ENCODE peak calls at places on chromosomes 3 and 15, in ten cellular contexts. F, R, J, P, G, W, L, Y, N and T are unnamed samples.

GRCh38 chr3:29475854-29476253 is 195.0 kb downstream of the RBMS3 start:
- DNase-seq in F (no peak), R (no peak), J (no peak), P (no peak), G (no peak), W (no peak), L (no peak), Y (no peak), N (no peak), T (no peak)

GRCh38 chr3:124619887-124620599 is 110.2 kb upstream of the UMPS start:
- DNase-seq in F (no peak), R (no peak), J (no peak), P (no peak), G (no peak), W (no peak), L (no peak), Y (no peak), N (peak; percentile 70), T (no peak)

GRCh38 chr15:83504365-83504764 is 57.2 kb downstream of the SH3GL3 start:
- DNase-seq in F (no peak), R (no peak), J (no peak), P (no peak), G (no peak), W (no peak), L (peak; percentile 37), Y (no peak), N (no peak), T (no peak)

GRCh38 chr3:150577854-150578253 is 25.3 kb upstream of the SELENOT start:
- DNase-seq in F (no peak), R (no peak), J (no peak), P (no peak), G (no peak), W (no peak), L (no peak), Y (no peak), N (no peak), T (no peak)

GRCh38 chr3:194075802-194076460 is 60.0 kb upstream of the HES1 start:
- DNase-seq in F (peak; percentile 33), R (peak; percentile 26), J (no peak), P (no peak), G (no peak), W (no peak), L (no peak), Y (no peak), N (peak; percentile 87), T (no peak)

GRCh38 chr15:58360421-58361090 is 71.2 kb upstream of the LIPC start:
- DNase-seq in F (no peak), R (no peak), J (no peak), P (no peak), G (no peak), W (no peak), L (no peak), Y (no peak), N (no peak), T (no peak)

GRCh38 chr3:129409541-129409940 is 18.9 kb downstream of the EFCAB12 start:
- DNase-seq in F (no peak), R (no peak), J (peak; percentile 69), P (no peak), G (no peak), W (no peak), L (no peak), Y (peak; percentile 83), N (no peak), T (no peak)

GRCh38 chr3:141707741-141708203 is 30.3 kb upstream of the RNF7 start:
- DNase-seq in F (no peak), R (no peak), J (no peak), P (peak; percentile 29), G (no peak), W (peak; percentile 45), L (no peak), Y (peak; percentile 61), N (no peak), T (peak; percentile 57)

GRCh38 chr15:76647612-76648011 is 257.5 kb downstream of the SCAPER start:
- DNase-seq in F (no peak), R (no peak), J (no peak), P (no peak), G (no peak), W (no peak), L (no peak), Y (no peak), N (no peak), T (no peak)

GRCh38 chr3:193782280-193782654 is 189.3 kb downstream of the OPA1 start:
- DNase-seq in F (no peak), R (no peak), J (no peak), P (no peak), G (no peak), W (no peak), L (peak; percentile 69), Y (no peak), N (no peak), T (no peak)

GRCh38 chr3:53008932-53009331 is 36.9 kb downstream of the SFMBT1 start:
- DNase-seq in F (no peak), R (no peak), J (no peak), P (no peak), G (no peak), W (no peak), L (no peak), Y (no peak), N (no peak), T (no peak)

GRCh38 chr3:120170223-120170622 is 76.0 kb upstream of the GSK3B start:
- DNase-seq in F (no peak), R (no peak), J (no peak), P (no peak), G (no peak), W (peak; percentile 91), L (no peak), Y (peak; percentile 49), N (no peak), T (no peak)

GRCh38 chr3:161305095-161305991 is 66.0 kb downstream of the SPTSSB start:
- DNase-seq in F (no peak), R (no peak), J (no peak), P (peak; percentile 10), G (no peak), W (peak; percentile 10), L (no peak), Y (peak; percentile 44), N (peak; percentile 26), T (no peak)

GRCh38 chr15:37019479-37020433 is 80.6 kb downstream of the MEIS2 start:
- DNase-seq in F (no peak), R (peak; percentile 55), J (peak; percentile 38), P (no peak), G (peak; percentile 53), W (no peak), L (peak; percentile 65), Y (peak; percentile 64), N (no peak), T (no peak)

GRCh38 chr15:61342390-61342789 is 113.3 kb upstream of the RORA start:
- DNase-seq in F (no peak), R (no peak), J (no peak), P (no peak), G (no peak), W (no peak), L (no peak), Y (no peak), N (no peak), T (no peak)

GRCh38 chr3:159792070-159792469 is 196.6 kb upstream of the IL12A start:
- DNase-seq in F (no peak), R (no peak), J (no peak), P (no peak), G (no peak), W (no peak), L (no peak), Y (no peak), N (no peak), T (no peak)
- H3K4me3 ChIP-seq in F (no peak overlapping the region), R (no peak overlapping the region), J (no peak overlapping the region), P (no peak overlapping the region), G (no peak overlapping the region), W (no peak overlapping the region), L (no peak overlapping the region), Y (no peak overlapping the region), N (no peak overlapping the region), T (no peak overlapping the region)

DNA sequence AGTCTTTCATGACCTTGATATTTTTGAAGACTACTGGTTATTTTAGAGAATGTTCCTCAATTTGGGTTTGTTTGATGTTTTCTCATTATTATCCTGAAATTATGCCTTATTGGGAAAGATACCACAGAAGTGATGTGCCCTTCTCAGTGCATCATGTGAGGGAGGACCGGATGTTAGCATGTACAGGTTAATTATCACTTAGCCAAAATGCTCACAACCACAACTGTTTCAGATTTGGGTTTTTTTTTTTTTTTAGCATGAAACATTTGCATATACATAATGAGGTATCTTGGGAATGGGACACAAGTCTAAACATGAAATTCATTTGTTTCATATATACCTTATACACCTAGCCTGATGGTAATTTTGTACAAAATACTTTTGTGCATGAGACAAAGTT is 59.8 kb downstream of the PIK3R4 start:
- DNase-seq in F (no peak), R (no peak), J (no peak), P (no peak), G (no peak), W (no peak), L (no peak), Y (no peak), N (no peak), T (no peak)
- TF ChIP-seq CTCF in F (no peak), R (no peak), J (no peak), P (no peak), G (no peak), W (no peak), L (no peak), Y (no peak), N (no peak), T (no peak)

DNA sequence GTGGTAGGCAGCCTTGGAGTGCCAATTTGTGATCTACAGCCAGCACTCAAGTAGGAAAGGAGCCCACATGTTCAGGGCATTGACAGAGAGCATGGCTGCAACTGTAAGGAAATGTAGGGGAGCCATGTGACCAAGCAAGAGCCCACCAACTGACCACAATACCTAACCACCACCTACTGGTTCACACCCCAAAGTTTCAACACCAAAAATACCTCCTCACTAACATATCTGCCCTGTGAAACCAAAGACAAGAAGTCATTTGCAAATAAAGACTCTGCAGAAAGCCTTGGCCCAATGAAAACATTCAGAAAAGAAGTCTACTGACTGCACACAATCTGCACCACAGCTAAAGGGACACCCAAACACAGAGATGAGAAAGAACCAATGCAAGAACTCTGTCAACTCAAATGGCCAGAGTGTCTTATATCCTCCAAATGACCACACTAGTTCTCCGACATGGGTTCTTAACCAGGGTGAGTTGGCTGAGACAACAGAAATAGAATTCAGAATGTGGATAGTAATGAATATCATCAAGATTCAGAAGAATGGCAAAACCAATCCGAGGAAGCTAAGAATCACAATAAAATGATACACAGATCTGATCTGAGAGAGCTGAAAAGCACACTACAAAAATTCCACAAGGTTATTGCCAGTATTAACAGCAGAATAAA is 40.6 kb downstream of the SLC9C1 start:
- DNase-seq in F (no peak), R (no peak), J (no peak), P (no peak), G (no peak), W (no peak), L (no peak), Y (no peak), N (peak; percentile 82), T (no peak)
- H3K4me3 ChIP-seq in F (no peak overlapping the region), R (no peak overlapping the region), J (no peak overlapping the region), P (no peak overlapping the region), G (no peak overlapping the region), W (no peak overlapping the region), L (no peak overlapping the region), Y (no peak overlapping the region), N (no peak overlapping the region), T (no peak overlapping the region)

DNA sequence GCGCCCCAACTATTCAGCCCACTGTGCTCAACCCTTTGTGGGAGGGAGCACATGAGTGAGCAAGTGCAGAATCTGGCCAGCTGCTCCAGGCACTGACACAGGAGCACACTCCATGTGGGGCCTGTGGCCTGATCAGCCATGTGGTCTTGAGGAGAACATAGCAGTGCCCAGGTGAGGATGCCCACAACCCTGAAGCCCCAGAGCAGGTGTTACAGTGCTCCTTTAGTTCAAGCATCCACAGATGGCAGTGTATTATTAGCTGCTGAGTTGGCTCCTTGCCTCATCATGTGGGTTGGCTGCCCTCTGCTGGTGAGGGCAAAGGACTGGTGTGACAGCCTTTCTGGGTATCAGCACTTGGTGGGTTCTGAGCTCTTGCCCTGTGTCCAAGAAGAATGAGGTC is 1588.2 kb downstream of the SI start:
- DNase-seq in F (peak; percentile 41), R (peak; percentile 29), J (no peak), P (no peak), G (peak; percentile 85), W (no peak), L (peak; percentile 45), Y (no peak), N (peak; percentile 94), T (no peak)
- TF ChIP-seq CTCF in F (peak; percentile 16), R (peak; percentile 27), J (no peak), P (peak; percentile 40), G (peak; percentile 96), W (peak; percentile 42), L (peak; percentile 42), Y (no peak), N (peak; percentile 98), T (peak; percentile 1)